ENCODE peak calls at places on chromosome 17, in six cellular contexts. One of them, this sample, is unnamed.

GRCh38 chr17:70093163-70093562 is 18.1 kb downstream of the KCNJ16 start:
- DNase-seq in fibroblast of lung: no peak
- DNase-seq in left ventricle myocardium inferior: no peak
- DNase-seq in mucosa of descending colon: no peak
- DNase-seq in HFF-Myc: no peak
- DNase-seq in lower leg skin: no peak
- DNase-seq in this sample: no peak

GRCh38 chr17:29004081-29004692 is 1.6 kb downstream of the SEZ6 start:
- DNase-seq in fibroblast of lung: peak
- DNase-seq in left ventricle myocardium inferior: no peak
- DNase-seq in mucosa of descending colon: no peak
- DNase-seq in HFF-Myc: no peak
- DNase-seq in lower leg skin: no peak
- DNase-seq in this sample: no peak

GRCh38 chr17:39979865-39980401 is 674 bp upstream of the PSMD3 start:
- DNase-seq in fibroblast of lung: peak
- DNase-seq in left ventricle myocardium inferior: no peak
- DNase-seq in mucosa of descending colon: no peak
- DNase-seq in HFF-Myc: no peak
- DNase-seq in lower leg skin: no peak
- DNase-seq in this sample: no peak

GRCh38 chr17:82956146-82956725 is 116.4 kb upstream of the ZNF750 start:
- DNase-seq in fibroblast of lung: no peak
- DNase-seq in left ventricle myocardium inferior: peak
- DNase-seq in mucosa of descending colon: no peak
- DNase-seq in HFF-Myc: no peak
- DNase-seq in lower leg skin: no peak
- DNase-seq in this sample: no peak

GRCh38 chr17:9768381-9768934 is 22.9 kb downstream of the DHRS7C start:
- DNase-seq in fibroblast of lung: peak
- DNase-seq in left ventricle myocardium inferior: no peak
- DNase-seq in mucosa of descending colon: no peak
- DNase-seq in HFF-Myc: peak
- DNase-seq in lower leg skin: no peak
- DNase-seq in this sample: peak

GRCh38 chr17:63222655-63223054 is 223.5 kb downstream of the CYB561 start:
- DNase-seq in fibroblast of lung: peak
- DNase-seq in left ventricle myocardium inferior: no peak
- DNase-seq in mucosa of descending colon: no peak
- DNase-seq in HFF-Myc: peak
- DNase-seq in lower leg skin: no peak
- DNase-seq in this sample: no peak

GRCh38 chr17:70288540-70289290 is 119.4 kb downstream of the KCNJ2 start:
- DNase-seq in fibroblast of lung: no peak
- DNase-seq in left ventricle myocardium inferior: no peak
- DNase-seq in mucosa of descending colon: no peak
- DNase-seq in HFF-Myc: no peak
- DNase-seq in lower leg skin: no peak
- DNase-seq in this sample: no peak

GRCh38 chr17:39014795-39015545 is 47.8 kb upstream of the FBXO47 start:
- DNase-seq in fibroblast of lung: no peak
- DNase-seq in left ventricle myocardium inferior: no peak
- DNase-seq in mucosa of descending colon: no peak
- DNase-seq in HFF-Myc: no peak
- DNase-seq in lower leg skin: no peak
- DNase-seq in this sample: no peak

GRCh38 chr17:13480877-13481276 is 120.9 kb downstream of the HS3ST3A1 start:
- DNase-seq in fibroblast of lung: no peak
- DNase-seq in left ventricle myocardium inferior: no peak
- DNase-seq in mucosa of descending colon: no peak
- DNase-seq in HFF-Myc: no peak
- DNase-seq in lower leg skin: no peak
- DNase-seq in this sample: no peak

GRCh38 chr17:3768786-3769185 is 32.2 kb downstream of the ITGAE start:
- DNase-seq in fibroblast of lung: no peak
- DNase-seq in left ventricle myocardium inferior: no peak
- DNase-seq in mucosa of descending colon: no peak
- DNase-seq in HFF-Myc: no peak
- DNase-seq in lower leg skin: no peak
- DNase-seq in this sample: no peak

GRCh38 chr17:59330314-59330942 is 1.0 kb upstream of the YPEL2 start:
- DNase-seq in fibroblast of lung: no peak
- DNase-seq in left ventricle myocardium inferior: peak
- DNase-seq in mucosa of descending colon: peak
- DNase-seq in HFF-Myc: no peak
- DNase-seq in lower leg skin: peak
- DNase-seq in this sample: no peak

GRCh38 chr17:58991718-58992331 is 114.9 kb downstream of the TRIM37 start:
- DNase-seq in fibroblast of lung: peak
- DNase-seq in left ventricle myocardium inferior: no peak
- DNase-seq in mucosa of descending colon: no peak
- DNase-seq in HFF-Myc: no peak
- DNase-seq in lower leg skin: no peak
- DNase-seq in this sample: peak

GRCh38 chr17:50198026-50198669 is 3.3 kb downstream of the COL1A1 start:
- DNase-seq in fibroblast of lung: peak
- DNase-seq in left ventricle myocardium inferior: no peak
- DNase-seq in mucosa of descending colon: peak
- DNase-seq in HFF-Myc: no peak
- DNase-seq in lower leg skin: peak
- DNase-seq in this sample: peak

GRCh38 chr17:71496552-71496951 is 624.3 kb upstream of the SOX9 start:
- DNase-seq in fibroblast of lung: peak
- DNase-seq in left ventricle myocardium inferior: no peak
- DNase-seq in mucosa of descending colon: no peak
- DNase-seq in HFF-Myc: no peak
- DNase-seq in lower leg skin: no peak
- DNase-seq in this sample: no peak

DNA sequence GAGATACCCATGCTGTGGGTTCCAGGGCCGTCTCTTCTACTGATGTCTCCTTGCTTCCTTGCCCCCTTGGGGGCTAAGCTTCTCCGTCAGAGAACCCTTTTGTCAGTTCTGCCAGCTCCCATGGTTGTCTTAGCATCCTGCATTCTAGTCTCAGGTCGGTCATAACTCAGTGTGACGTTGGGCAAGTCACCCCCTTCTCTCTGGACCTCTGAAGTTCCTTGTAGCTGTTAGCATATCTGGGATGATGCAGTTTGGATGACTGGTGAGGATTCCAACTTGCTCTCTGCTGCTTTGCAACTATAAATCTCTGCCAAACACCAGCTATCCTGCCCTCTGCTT is 8.9 kb upstream of the MYL4 start:
- DNase-seq in fibroblast of lung: no peak
- DNase-seq in left ventricle myocardium inferior: no peak
- DNase-seq in mucosa of descending colon: no peak
- DNase-seq in HFF-Myc: no peak
- DNase-seq in lower leg skin: no peak
- DNase-seq in this sample: no peak
- H3K4me3 ChIP-seq in fibroblast of lung: no peak
- H3K4me3 ChIP-seq in left ventricle myocardium inferior: no peak
- H3K4me3 ChIP-seq in mucosa of descending colon: no peak
- H3K4me3 ChIP-seq in HFF-Myc: no peak
- H3K4me3 ChIP-seq in lower leg skin: no peak
- H3K4me3 ChIP-seq in this sample: no peak

DNA sequence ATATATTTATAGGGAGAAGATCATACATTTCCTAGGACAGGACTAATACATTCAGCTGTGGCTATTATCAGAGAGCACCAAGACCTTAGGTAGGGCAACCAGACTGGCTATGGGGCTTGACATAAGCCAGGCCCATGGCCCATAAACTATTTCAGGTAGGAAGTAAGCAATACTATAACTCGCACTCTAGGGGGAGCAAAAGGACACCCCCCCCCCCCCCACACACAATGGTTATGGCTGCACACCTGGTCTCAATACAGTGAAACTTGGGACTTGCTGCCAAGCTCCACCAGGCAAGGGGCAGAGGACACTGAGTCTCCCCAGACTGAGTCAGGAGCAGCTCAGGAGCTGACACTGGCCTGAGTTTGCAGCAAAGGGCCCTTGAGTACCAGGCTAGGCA is 348.9 kb upstream of the ASIC2 start:
- DNase-seq in fibroblast of lung: no peak
- DNase-seq in left ventricle myocardium inferior: no peak
- DNase-seq in mucosa of descending colon: no peak
- DNase-seq in HFF-Myc: no peak
- DNase-seq in lower leg skin: no peak
- DNase-seq in this sample: no peak
- TF ChIP-seq CTCF in fibroblast of lung: no peak
- TF ChIP-seq CTCF in left ventricle myocardium inferior: no peak
- TF ChIP-seq CTCF in mucosa of descending colon: no peak
- TF ChIP-seq CTCF in HFF-Myc: no peak
- TF ChIP-seq CTCF in lower leg skin: no peak
- TF ChIP-seq CTCF in this sample: no peak

GRCh38 chr17:75113798-75114551 is 4.2 kb downstream of the ARMC7 start:
- DNase-seq in fibroblast of lung: peak
- DNase-seq in left ventricle myocardium inferior: peak
- DNase-seq in mucosa of descending colon: peak
- DNase-seq in HFF-Myc: peak
- DNase-seq in lower leg skin: peak
- DNase-seq in this sample: peak
- H3K4me3 ChIP-seq in fibroblast of lung: peak
- H3K4me3 ChIP-seq in left ventricle myocardium inferior: peak
- H3K4me3 ChIP-seq in mucosa of descending colon: no peak
- H3K4me3 ChIP-seq in HFF-Myc: peak
- H3K4me3 ChIP-seq in lower leg skin: no peak
- H3K4me3 ChIP-seq in this sample: peak

GRCh38 chr17:81523139-81524062 is 4.8 kb upstream of the FSCN2 start:
- DNase-seq in fibroblast of lung: no peak
- DNase-seq in left ventricle myocardium inferior: no peak
- DNase-seq in mucosa of descending colon: no peak
- DNase-seq in HFF-Myc: no peak
- DNase-seq in lower leg skin: no peak
- DNase-seq in this sample: no peak
- TF ChIP-seq CTCF in fibroblast of lung: peak
- TF ChIP-seq CTCF in left ventricle myocardium inferior: no peak
- TF ChIP-seq CTCF in mucosa of descending colon: no peak
- TF ChIP-seq CTCF in HFF-Myc: no peak
- TF ChIP-seq CTCF in lower leg skin: no peak
- TF ChIP-seq CTCF in this sample: peak

DNA sequence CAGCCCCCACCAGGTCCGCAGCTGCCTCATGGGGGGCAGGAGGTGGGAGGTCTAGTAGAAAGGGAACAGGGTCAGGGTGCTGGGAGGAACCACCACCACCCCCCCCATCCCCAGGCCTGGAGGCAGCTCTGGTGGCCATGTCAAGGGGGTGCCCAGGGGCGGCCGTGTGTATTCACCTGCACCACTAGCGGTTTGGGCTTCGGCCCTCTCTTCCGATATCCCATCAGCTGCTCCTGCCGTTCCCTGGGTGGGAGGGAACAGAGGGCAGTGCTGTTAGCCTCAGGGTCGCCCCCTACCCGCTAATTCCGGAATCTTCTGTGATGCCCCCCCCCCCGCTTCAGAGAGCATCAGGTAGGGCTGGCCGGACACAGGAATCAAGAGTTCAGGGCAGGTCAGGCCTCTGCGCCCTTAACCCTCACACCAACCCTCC is 3.8 kb downstream of the CBX4 start:
- DNase-seq in fibroblast of lung: no peak
- DNase-seq in left ventricle myocardium inferior: no peak
- DNase-seq in mucosa of descending colon: peak
- DNase-seq in HFF-Myc: no peak
- DNase-seq in lower leg skin: no peak
- DNase-seq in this sample: no peak
- H3K4me3 ChIP-seq in fibroblast of lung: no peak
- H3K4me3 ChIP-seq in left ventricle myocardium inferior: no peak
- H3K4me3 ChIP-seq in mucosa of descending colon: no peak
- H3K4me3 ChIP-seq in HFF-Myc: no peak
- H3K4me3 ChIP-seq in lower leg skin: no peak
- H3K4me3 ChIP-seq in this sample: no peak

This sample was measured in astrocyte of the spinal cord.